ENCODE peak calls at places on chromosomes 2 and 18, in seven cellular contexts. J is GM13977, Q is transverse colon, G is MCF 10A, D is foreskin fibroblast, F is nephron progenitor cell, V is A549. O is an unnamed sample.

GRCh38 chr2:241672243-241673188 is 14.1 kb downstream of the DTYMK start:
- DNase-seq in F (no peak), G (no peak), V (no peak), D (no peak), J (no peak), Q (no peak), O (no peak)

GRCh38 chr2:208074610-208075356 is 49.5 kb upstream of the PLEKHM3 start:
- DNase-seq in V (no peak), G (no peak), J (no peak), Q (no peak), D (no peak), F (no peak), O (no peak)

GRCh38 chr2:227853204-227853629 is 18.2 kb upstream of the DAW1 start:
- DNase-seq in Q (no peak), V (peak), G (peak), D (peak), J (no peak), F (no peak), O (peak)

GRCh38 chr18:11998182-11998581 is 16.9 kb downstream of the IMPA2 start:
- DNase-seq in J (no peak), Q (no peak), F (no peak), V (no peak), D (peak), G (no peak), O (no peak)

GRCh38 chr18:72613589-72613988 is 69.4 kb upstream of the CBLN2 start:
- DNase-seq in D (no peak), F (no peak), Q (no peak), V (no peak), G (no peak), J (no peak), O (no peak)

GRCh38 chr2:46267616-46268015 is 29.6 kb upstream of the EPAS1 start:
- DNase-seq in V (no peak), G (no peak), J (no peak), D (peak), F (no peak), Q (no peak), O (no peak)

GRCh38 chr18:63963610-63964256 is 6.1 kb upstream of the SERPINB8 start:
- DNase-seq in J (peak), V (peak), D (peak), F (no peak), G (peak), Q (peak), O (no peak)

GRCh38 chr2:196961889-196962288 is 35.4 kb upstream of the PGAP1 start:
- DNase-seq in G (no peak), Q (no peak), J (peak), V (no peak), F (no peak), D (no peak), O (no peak)

GRCh38 chr2:41923156-41923786 is 124.5 kb upstream of the PKDCC start:
- DNase-seq in J (no peak), D (no peak), V (no peak), Q (no peak), F (no peak), G (no peak), O (no peak)

GRCh38 chr2:33395660-33396249 is 80.7 kb upstream of the RASGRP3 start:
- DNase-seq in D (peak), V (peak), G (peak), Q (peak), F (peak), J (peak), O (no peak)
- TF ChIP-seq CTCF in D (peak), V (peak), G (peak), Q (peak), F (peak), J (peak), O (peak)

DNA sequence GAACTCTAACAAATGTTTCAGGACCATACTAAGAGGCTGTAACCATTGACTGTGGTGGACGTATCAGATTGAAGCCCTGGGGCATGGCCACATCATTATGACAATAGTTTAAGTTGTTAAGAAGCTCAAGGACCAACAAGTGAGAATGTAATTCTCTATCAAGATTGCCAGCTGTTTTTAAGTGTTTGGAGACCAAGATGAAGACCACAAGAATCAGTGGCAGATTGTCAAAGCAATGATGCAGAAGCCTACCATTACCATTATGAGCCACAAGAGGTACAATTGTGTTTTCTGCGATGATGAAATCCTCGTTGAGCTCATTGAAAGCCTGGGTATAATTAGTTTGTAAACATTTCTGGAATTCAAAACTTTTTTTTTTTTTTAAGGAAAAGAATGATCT is 261.1 kb upstream of the ZEB2 start:
- DNase-seq in F (no peak), D (peak), J (no peak), Q (no peak), V (no peak), G (no peak), O (no peak)
- TF ChIP-seq CTCF in F (no peak), D (peak), J (no peak), Q (no peak), V (no peak), G (no peak), O (no peak)

DNA sequence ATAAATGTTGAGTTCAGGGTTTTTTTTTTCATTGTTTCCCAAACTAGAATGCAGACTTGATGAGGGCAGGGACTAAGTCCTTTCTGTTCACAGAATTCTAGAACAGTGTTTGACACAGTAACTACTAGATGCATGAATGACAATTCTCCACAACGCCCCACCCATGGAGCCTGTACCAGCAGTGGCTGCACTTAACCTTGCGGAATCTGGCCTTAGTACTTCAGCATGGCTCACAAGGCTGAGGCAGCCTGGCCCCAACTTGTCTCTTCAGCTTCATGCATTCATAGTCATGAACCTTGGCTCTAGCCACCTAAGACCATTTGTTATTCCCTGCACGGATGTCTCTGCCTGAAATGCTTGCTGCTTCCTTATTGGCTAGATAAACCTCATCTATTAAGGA is 29.5 kb upstream of the MSGN1 start:
- DNase-seq in J (no peak), Q (no peak), D (no peak), F (no peak), V (no peak), G (no peak), O (no peak)
- TF ChIP-seq CTCF in J (no peak), Q (no peak), D (no peak), F (no peak), V (no peak), G (no peak), O (no peak)

GRCh38 chr2:142280846-142281245 is 150.0 kb upstream of the LRP1B start:
- DNase-seq in F (no peak), D (no peak), G (no peak), J (no peak), Q (no peak), V (no peak), O (no peak)

GRCh38 chr2:142290931-142291330 is 160.1 kb upstream of the LRP1B start:
- DNase-seq in Q (no peak), G (no peak), F (no peak), J (no peak), V (no peak), D (peak), O (no peak)

GRCh38 chr2:142291964-142292363 is 161.1 kb upstream of the LRP1B start:
- DNase-seq in D (peak), Q (no peak), G (no peak), F (no peak), J (no peak), V (no peak), O (peak)

GRCh38 chr2:142285480-142285879 is 154.7 kb upstream of the LRP1B start:
- DNase-seq in G (no peak), V (no peak), J (no peak), D (no peak), F (no peak), Q (no peak), O (no peak)

DNA sequence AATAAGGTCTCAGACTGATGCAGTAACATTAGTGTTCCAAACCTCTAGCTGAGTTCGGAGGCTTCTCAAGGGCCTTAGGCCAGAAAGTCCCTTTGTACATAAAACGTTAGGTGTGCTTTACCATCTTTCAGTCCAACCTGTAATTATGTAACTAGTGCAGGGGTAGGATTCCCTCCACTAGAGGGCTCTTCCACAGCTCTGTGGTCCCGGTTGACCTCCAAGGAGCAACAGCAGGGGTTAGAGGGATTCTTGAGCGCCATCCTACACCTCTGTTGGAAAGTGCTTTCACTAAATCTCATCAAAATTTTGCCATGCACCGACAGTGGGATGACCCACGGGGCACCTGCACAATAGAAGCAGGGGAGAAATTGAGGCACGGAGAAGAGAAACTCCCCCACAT is 155.8 kb upstream of the LRP1B start:
- DNase-seq in Q (no peak), G (peak), J (no peak), D (no peak), F (peak), V (peak), O (peak)
- TF ChIP-seq CTCF in Q (peak), G (peak), J (peak), D (no peak), F (peak), V (peak), O (no peak)

DNA sequence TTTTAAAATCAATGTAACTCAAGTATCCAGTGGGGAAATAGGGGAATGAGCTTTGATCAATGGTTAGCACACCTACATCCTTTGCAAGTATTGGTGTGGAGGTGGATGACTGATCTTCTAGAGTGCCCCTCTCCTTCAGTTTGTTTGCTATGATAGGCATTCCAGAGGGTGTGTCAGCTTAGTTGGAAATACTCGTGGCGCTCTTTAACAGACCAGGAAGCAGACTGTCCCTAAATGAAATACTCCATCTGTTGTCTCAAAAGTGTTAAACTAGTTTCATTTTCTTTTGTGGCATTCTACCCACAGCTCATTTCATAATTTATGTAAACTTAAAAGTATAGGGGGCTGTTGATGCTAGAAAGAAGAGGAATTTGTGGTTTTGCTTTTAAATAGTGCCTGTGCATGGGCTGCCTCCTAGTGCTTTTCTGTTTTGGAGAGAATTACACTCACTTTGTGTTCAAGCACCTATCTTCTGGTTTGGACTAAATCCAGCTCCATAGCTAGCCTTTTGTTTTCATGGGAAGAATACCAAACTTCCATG is 66.2 kb downstream of the STAT1 start:
- DNase-seq in F (no peak), G (peak), V (peak), J (peak), D (peak), Q (no peak), O (peak)
- TF ChIP-seq CTCF in F (no peak), G (no peak), V (peak), J (peak), D (no peak), Q (no peak), O (no peak)

DNA sequence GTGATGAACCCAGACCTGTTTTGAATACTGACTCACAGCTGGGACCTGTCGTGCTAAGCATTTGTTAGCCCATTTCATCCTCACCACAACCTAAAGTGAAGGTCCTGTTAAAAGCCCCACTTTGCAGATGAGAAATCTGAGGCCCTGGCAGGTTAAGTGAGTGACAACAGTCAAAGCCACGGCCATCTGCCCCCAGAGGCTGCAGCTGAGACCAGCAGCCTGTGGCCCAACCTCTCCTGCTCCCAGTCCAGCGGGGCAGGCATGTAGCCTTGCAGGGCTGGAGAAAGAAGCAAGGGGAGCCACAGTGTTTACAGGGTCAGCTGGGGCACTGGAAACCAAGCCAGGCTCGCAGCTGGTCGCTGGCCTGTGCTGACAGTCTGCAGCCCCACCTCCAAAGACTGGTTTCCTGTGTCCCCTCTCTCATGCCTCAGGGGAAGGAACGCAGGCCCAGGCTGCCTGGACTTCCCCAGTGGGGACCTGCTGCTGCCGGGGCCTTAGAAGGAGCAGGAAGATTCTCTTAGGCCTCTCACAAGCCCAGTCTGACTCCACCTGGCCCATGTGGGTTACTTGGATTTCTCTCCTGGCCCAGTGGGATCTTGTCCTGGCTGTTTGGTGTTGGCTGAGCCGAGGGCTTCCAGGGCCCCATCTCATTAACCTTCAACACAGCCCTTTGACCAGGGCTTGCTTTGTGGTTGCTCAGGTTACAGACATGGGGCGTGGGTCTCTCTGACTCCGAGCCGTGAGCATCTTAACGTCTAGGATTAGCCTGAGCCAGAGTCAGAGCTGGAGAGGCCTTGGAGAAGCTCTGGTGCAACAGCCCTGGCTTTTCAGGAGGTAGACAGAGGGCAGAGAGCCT is 1.7 kb downstream of the INPP5D start:
- DNase-seq in D (peak), J (peak), V (no peak), Q (peak), F (peak), G (no peak), O (no peak)
- TF ChIP-seq CTCF in D (peak), J (peak), V (no peak), Q (no peak), F (peak), G (no peak), O (no peak)

GRCh38 chr2:106596844-106597243 is 109.7 kb downstream of the CD8B2 start:
- DNase-seq in V (peak), G (no peak), F (no peak), J (no peak), Q (no peak), D (no peak), O (peak)
- TF ChIP-seq CTCF in V (peak), G (peak), F (peak), J (peak), Q (peak), D (peak), O (peak)

DNA sequence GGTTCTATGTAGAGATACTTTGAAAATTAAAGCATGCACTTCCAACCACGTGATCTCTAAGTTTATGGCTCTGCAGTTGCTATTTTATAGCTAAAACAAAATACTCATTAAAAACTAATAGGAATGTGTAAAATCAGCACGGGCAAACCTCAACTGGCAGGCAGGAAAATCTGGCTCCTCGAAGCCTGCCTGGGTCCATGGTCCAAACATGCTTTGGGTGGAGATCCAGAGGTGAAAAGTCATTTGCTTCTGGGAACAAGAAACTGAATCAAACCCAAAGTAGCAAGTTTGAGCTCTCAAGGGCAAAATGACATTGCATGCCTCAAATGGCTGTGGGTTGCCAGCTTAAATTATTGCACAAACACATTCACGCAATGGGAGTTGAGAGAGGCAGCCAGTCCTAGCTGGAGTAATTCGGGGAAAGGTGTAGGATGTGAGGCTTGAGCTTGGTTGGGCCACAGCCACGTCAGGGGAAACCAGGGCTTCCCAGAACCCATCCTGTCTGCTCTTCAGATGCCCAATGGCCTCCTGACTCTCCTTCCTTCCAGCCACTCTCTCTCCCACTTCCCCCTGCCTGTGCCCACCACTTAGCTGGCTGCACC is 75.2 kb upstream of the LCLAT1 start:
- DNase-seq in F (no peak), G (no peak), V (no peak), D (peak), Q (no peak), J (no peak), O (no peak)
- TF ChIP-seq CTCF in F (no peak), G (no peak), V (no peak), D (no peak), Q (no peak), J (no peak), O (no peak)